ENCODE peak calls at places on chromosomes 12 and 14, in six cellular contexts. One of them, this sample, is unnamed.

GRCh38 chr12:87274594-87275245 is 754.5 kb downstream of the C12orf50 start:
- DNase-seq in brain microvascular endothelial cell: peak; percentile 20
- DNase-seq in IMR-90: peak; percentile 38
- DNase-seq in upper lobe of left lung: no peak
- DNase-seq in GM06990: no peak
- DNase-seq in HFFc6: no peak
- DNase-seq in this sample: no peak

GRCh38 chr12:67057072-67057471 is 212.1 kb upstream of the CAND1 start:
- DNase-seq in upper lobe of left lung: no peak
- DNase-seq in brain microvascular endothelial cell: no peak
- DNase-seq in HFFc6: no peak
- DNase-seq in IMR-90: no peak
- DNase-seq in GM06990: no peak
- DNase-seq in this sample: no peak

GRCh38 chr12:106248177-106248848 is 493 bp upstream of the CKAP4 start:
- DNase-seq in GM06990: peak; percentile 48
- DNase-seq in IMR-90: peak; percentile 81
- DNase-seq in upper lobe of left lung: no peak
- DNase-seq in HFFc6: peak; percentile 59
- DNase-seq in brain microvascular endothelial cell: peak; percentile 71
- DNase-seq in this sample: peak; percentile 68

GRCh38 chr12:304815-305214 is 42.2 kb upstream of the SLC6A13 start:
- DNase-seq in GM06990: no peak
- DNase-seq in upper lobe of left lung: no peak
- DNase-seq in brain microvascular endothelial cell: no peak
- DNase-seq in IMR-90: peak; percentile 43
- DNase-seq in HFFc6: no peak
- DNase-seq in this sample: no peak

GRCh38 chr14:61374284-61374683 is 52.9 kb downstream of the PRKCH start:
- DNase-seq in brain microvascular endothelial cell: no peak
- DNase-seq in IMR-90: no peak
- DNase-seq in upper lobe of left lung: no peak
- DNase-seq in GM06990: no peak
- DNase-seq in HFFc6: no peak
- DNase-seq in this sample: no peak

GRCh38 chr14:21734457-21735074 is 60.9 kb upstream of the OR4E1 start:
- DNase-seq in IMR-90: peak; percentile 39
- DNase-seq in HFFc6: no peak
- DNase-seq in GM06990: no peak
- DNase-seq in brain microvascular endothelial cell: peak; percentile 34
- DNase-seq in upper lobe of left lung: no peak
- DNase-seq in this sample: peak; percentile 29

GRCh38 chr14:23650506-23650905 is 14.3 kb downstream of the DHRS2 start:
- DNase-seq in brain microvascular endothelial cell: no peak
- DNase-seq in GM06990: no peak
- DNase-seq in upper lobe of left lung: no peak
- DNase-seq in IMR-90: no peak
- DNase-seq in HFFc6: no peak
- DNase-seq in this sample: no peak

GRCh38 chr12:104569348-104570173 is 112.8 kb downstream of the CHST11 start:
- DNase-seq in GM06990: peak; percentile 67
- DNase-seq in IMR-90: no peak
- DNase-seq in brain microvascular endothelial cell: no peak
- DNase-seq in upper lobe of left lung: no peak
- DNase-seq in HFFc6: no peak
- DNase-seq in this sample: peak; percentile 55

GRCh38 chr12:2853626-2854025 is 3.2 kb downstream of the TEX52 start:
- DNase-seq in brain microvascular endothelial cell: peak; percentile 85
- DNase-seq in HFFc6: peak; percentile 56
- DNase-seq in upper lobe of left lung: peak; percentile 86
- DNase-seq in IMR-90: peak; percentile 74
- DNase-seq in GM06990: no peak
- DNase-seq in this sample: peak; percentile 74

GRCh38 chr12:119207161-119207560 is 28.4 kb downstream of the HSPB8 start:
- DNase-seq in IMR-90: no peak
- DNase-seq in brain microvascular endothelial cell: no peak
- DNase-seq in HFFc6: no peak
- DNase-seq in upper lobe of left lung: no peak
- DNase-seq in GM06990: no peak
- DNase-seq in this sample: no peak

GRCh38 chr14:72742682-72743195 is 151.2 kb downstream of the DPF3 start:
- DNase-seq in brain microvascular endothelial cell: no peak
- DNase-seq in IMR-90: no peak
- DNase-seq in upper lobe of left lung: no peak
- DNase-seq in HFFc6: no peak
- DNase-seq in GM06990: no peak
- DNase-seq in this sample: no peak

GRCh38 chr12:12877145-12877544 is 14.2 kb upstream of the GPRC5A start:
- DNase-seq in GM06990: no peak
- DNase-seq in upper lobe of left lung: no peak
- DNase-seq in IMR-90: no peak
- DNase-seq in brain microvascular endothelial cell: no peak
- DNase-seq in HFFc6: no peak
- DNase-seq in this sample: no peak
- TF ChIP-seq CTCF in GM06990: no peak
- TF ChIP-seq CTCF in upper lobe of left lung: no peak
- TF ChIP-seq CTCF in IMR-90: no peak
- TF ChIP-seq CTCF in brain microvascular endothelial cell: no peak
- TF ChIP-seq CTCF in HFFc6: no peak
- TF ChIP-seq CTCF in this sample: no peak

GRCh38 chr12:22172501-22172900 is 126.5 kb downstream of the CMAS start:
- DNase-seq in GM06990: no peak
- DNase-seq in HFFc6: no peak
- DNase-seq in brain microvascular endothelial cell: no peak
- DNase-seq in IMR-90: no peak
- DNase-seq in upper lobe of left lung: no peak
- DNase-seq in this sample: no peak

GRCh38 chr12:22169281-22169824 is 123.3 kb downstream of the CMAS start:
- DNase-seq in GM06990: no peak
- DNase-seq in upper lobe of left lung: no peak
- DNase-seq in HFFc6: no peak
- DNase-seq in brain microvascular endothelial cell: no peak
- DNase-seq in IMR-90: no peak
- DNase-seq in this sample: no peak

DNA sequence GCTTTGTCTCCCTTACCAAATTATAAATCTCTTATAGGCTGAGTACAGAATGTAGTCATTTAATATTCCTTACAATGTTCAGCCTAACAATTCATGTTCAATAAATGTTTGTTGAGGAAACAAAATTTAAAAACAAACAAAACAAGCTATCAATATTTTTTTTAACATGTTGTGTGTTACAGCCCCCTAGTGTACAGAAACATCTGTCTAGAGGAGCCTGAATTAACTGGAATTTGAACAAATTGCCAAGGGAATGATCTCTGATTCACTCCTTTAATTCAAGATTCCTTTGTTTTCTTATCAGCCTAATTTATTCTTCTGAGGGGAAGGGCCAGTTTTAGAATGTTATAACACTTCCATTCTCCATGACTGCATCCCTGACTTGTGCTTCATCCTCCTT is 127.1 kb downstream of the CMAS start:
- DNase-seq in HFFc6: no peak
- DNase-seq in brain microvascular endothelial cell: no peak
- DNase-seq in upper lobe of left lung: no peak
- DNase-seq in GM06990: no peak
- DNase-seq in IMR-90: no peak
- DNase-seq in this sample: no peak
- TF ChIP-seq CTCF in HFFc6: no peak
- TF ChIP-seq CTCF in brain microvascular endothelial cell: peak; percentile 11
- TF ChIP-seq CTCF in upper lobe of left lung: no peak
- TF ChIP-seq CTCF in GM06990: no peak
- TF ChIP-seq CTCF in IMR-90: no peak
- TF ChIP-seq CTCF in this sample: no peak

DNA sequence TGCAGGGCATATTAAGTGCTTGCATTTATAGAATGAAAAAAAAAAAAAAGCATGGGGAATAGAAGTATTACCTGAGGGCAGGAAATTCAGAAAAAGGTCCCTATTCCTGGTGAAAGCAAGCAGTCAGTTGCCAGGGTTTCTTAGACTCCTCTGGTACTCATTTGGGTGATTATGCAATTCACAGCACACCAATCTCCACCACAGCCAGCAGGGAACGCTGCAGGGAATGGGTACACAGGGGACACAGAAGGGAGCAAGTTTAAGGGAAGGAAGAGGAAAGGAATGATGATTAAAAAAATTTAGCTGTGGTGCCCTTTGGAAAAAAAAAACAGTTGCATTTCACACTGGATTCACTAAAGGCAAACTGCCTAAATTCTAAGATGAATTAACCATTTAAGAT is 14.2 kb downstream of the BLTP3B start:
- DNase-seq in GM06990: no peak
- DNase-seq in HFFc6: peak; percentile 53
- DNase-seq in upper lobe of left lung: no peak
- DNase-seq in IMR-90: peak; percentile 41
- DNase-seq in brain microvascular endothelial cell: no peak
- DNase-seq in this sample: no peak
- TF ChIP-seq CTCF in GM06990: peak; percentile 13
- TF ChIP-seq CTCF in HFFc6: peak; percentile 60
- TF ChIP-seq CTCF in upper lobe of left lung: no peak
- TF ChIP-seq CTCF in IMR-90: peak; percentile 40
- TF ChIP-seq CTCF in brain microvascular endothelial cell: peak; percentile 64
- TF ChIP-seq CTCF in this sample: peak; percentile 3

GRCh38 chr14:58297762-58298476 is 436 bp upstream of the ARID4A start:
- DNase-seq in upper lobe of left lung: peak; percentile 94
- DNase-seq in HFFc6: peak; percentile 100
- DNase-seq in IMR-90: peak; percentile 100
- DNase-seq in brain microvascular endothelial cell: peak; percentile 100
- DNase-seq in GM06990: peak; percentile 96
- DNase-seq in this sample: peak; percentile 96
- TF ChIP-seq CTCF in upper lobe of left lung: no peak
- TF ChIP-seq CTCF in HFFc6: peak; percentile 14
- TF ChIP-seq CTCF in IMR-90: no peak
- TF ChIP-seq CTCF in brain microvascular endothelial cell: no peak
- TF ChIP-seq CTCF in GM06990: peak; percentile 12
- TF ChIP-seq CTCF in this sample: no peak

This sample was measured in GM20000.